ENCODE peak calls at places on chromosomes 13 and 19, in nine cellular contexts. S is thoracic aorta; C is SK-N-SH; Q is tibial artery; A is CD8-positive, alpha-beta T cell; B is psoas muscle; N is adrenal gland; G is H9; R is cardiac muscle cell. P is an unnamed sample.

GRCh38 chr13:107817652-107818287 is 397.6 kb downstream of the LIG4 start:
- DNase-seq in S (no peak), G (no peak), R (no peak), B (no peak), C (no peak), A (no peak), N (no peak), Q (no peak), P (no peak)

GRCh38 chr13:41700790-41701310 is 243.5 kb downstream of the RGCC start:
- DNase-seq in S (no peak), A (no peak), R (no peak), C (peak; percentile 9), N (peak; percentile 41), G (no peak), Q (no peak), B (no peak), P (peak; percentile 91)

GRCh38 chr13:114140909-114141255 is 8.5 kb upstream of the RASA3 start:
- DNase-seq in A (peak; percentile 68), B (no peak), Q (no peak), S (no peak), G (no peak), N (no peak), R (no peak), C (no peak), P (no peak)

GRCh38 chr13:41696163-41697003 is 239.0 kb downstream of the RGCC start:
- DNase-seq in C (no peak), Q (no peak), S (no peak), A (no peak), R (peak; percentile 6), G (no peak), N (no peak), B (no peak), P (peak; percentile 80)

GRCh38 chr19:17951151-17952040 is 15.5 kb upstream of the KCNN1 start:
- DNase-seq in R (peak; percentile 53), B (no peak), Q (no peak), S (no peak), A (no peak), G (peak; percentile 47), C (no peak), N (no peak), P (peak; percentile 10)

GRCh38 chr19:33683881-33684549 is 62.3 kb downstream of the CHST8 start:
- DNase-seq in B (no peak), Q (no peak), R (peak; percentile 92), G (peak; percentile 90), A (no peak), C (no peak), N (peak; percentile 61), S (no peak), P (peak; percentile 50)

GRCh38 chr13:68736961-68737360 is 1370.7 kb upstream of the ATXN8OS start:
- DNase-seq in N (no peak), A (no peak), Q (no peak), S (no peak), C (no peak), G (no peak), R (no peak), B (no peak), P (no peak)

GRCh38 chr13:20993661-20994440 is 67.5 kb downstream of the LATS2 start:
- DNase-seq in Q (no peak), N (no peak), A (no peak), S (no peak), R (no peak), C (no peak), B (no peak), G (no peak), P (no peak)

GRCh38 chr19:39144487-39145071 is 19.0 kb downstream of the PAK4 start:
- DNase-seq in B (no peak), Q (no peak), G (no peak), A (no peak), N (no peak), R (no peak), S (no peak), C (peak; percentile 80), P (no peak)

GRCh38 chr13:47976325-47976724 is 24.7 kb downstream of the SUCLA2 start:
- DNase-seq in Q (no peak), S (no peak), C (no peak), B (no peak), A (no peak), R (no peak), G (no peak), N (no peak), P (no peak)

GRCh38 chr19:40813182-40813581 is 14.2 kb downstream of the EGLN2 start:
- DNase-seq in S (no peak), Q (no peak), R (no peak), B (peak; percentile 54), N (no peak), C (no peak), A (no peak), G (no peak), P (no peak)

DNA sequence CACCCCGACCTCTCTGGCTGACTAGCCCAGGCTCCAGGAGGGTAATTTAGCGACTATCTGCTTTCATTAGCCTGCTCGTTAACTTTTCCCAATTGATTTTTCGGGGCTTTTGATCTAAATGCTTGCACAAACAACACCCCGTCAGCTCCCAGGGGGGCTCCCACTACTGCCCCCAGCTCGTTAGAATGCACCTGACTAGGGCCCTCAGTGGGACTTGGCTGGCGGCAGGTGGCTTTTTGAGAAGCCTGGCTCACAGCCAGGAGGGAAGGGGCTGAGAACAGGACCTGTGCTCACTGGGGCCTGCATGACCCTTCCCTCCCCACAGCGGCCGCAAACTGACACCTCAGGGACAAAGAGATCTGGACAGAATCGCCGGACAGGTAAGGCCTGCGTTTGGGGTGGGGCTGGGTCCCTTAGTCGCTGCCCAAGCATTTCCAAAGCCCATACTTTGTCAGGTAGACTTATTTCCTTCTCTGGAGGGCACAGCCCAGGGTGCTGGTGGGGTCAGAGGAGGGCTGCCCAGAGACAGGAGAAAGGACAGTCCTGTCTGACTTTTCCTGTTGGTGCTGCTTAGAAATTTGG is 7.6 kb upstream of the CD79A start:
- DNase-seq in Q (no peak), N (no peak), C (no peak), B (peak; percentile 33), A (no peak), G (no peak), S (no peak), R (no peak), P (no peak)
- H3K4me1 ChIP-seq in Q (no peaks in the 10 kb centered on the region), N (no peaks in the 10 kb centered on the region), C (peaks cover 8% of the 10 kb centered on the region), B (peaks cover 3% of the 10 kb centered on the region), A (peaks cover 88% of the 10 kb centered on the region), G (no peaks in the 10 kb centered on the region), S (no peaks in the 10 kb centered on the region), R (no peaks in the 10 kb centered on the region), P (peaks cover 38% of the 10 kb centered on the region)

DNA sequence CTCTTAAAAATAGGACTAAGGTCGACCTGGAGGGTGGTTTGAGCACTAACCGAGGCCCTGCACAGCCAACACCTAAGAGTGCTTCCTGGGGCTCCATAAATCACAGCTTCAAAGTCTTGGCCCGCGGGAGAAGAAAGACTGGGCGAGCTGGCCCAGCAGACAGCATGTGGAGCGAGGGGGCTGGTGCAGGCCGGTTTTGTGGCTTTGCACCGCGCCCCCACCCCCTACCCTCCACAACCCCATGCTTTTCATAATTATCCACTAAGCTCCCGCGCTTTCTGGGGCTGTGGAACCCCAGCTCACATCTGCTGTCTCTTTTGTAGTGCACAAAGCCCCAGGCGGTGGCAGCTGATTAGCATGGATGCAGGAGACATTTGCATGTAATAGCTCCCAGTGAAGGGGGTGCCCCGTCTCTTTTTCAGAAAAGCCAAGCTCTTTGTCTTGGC is 17.1 kb downstream of the CARM1 start:
- DNase-seq in R (peak; percentile 14), A (no peak), S (no peak), B (no peak), G (peak; percentile 71), C (peak; percentile 72), Q (no peak), N (no peak), P (no peak)
- H3K4me1 ChIP-seq in R (peaks cover 40% of the 10 kb centered on the region), A (no peaks in the 10 kb centered on the region), S (peaks cover 24% of the 10 kb centered on the region), B (peaks cover 71% of the 10 kb centered on the region), G (peaks cover 17% of the 10 kb centered on the region), C (peaks cover 9% of the 10 kb centered on the region), Q (no peaks in the 10 kb centered on the region), N (peaks cover 8% of the 10 kb centered on the region), P (peaks cover 9% of the 10 kb centered on the region)

GRCh38 chr13:102561933-102562332 is 34.9 kb upstream of the TPP2 start:
- DNase-seq in C (no peak), A (no peak), Q (no peak), N (no peak), R (no peak), B (no peak), G (no peak), S (no peak), P (no peak)

GRCh38 chr13:102567857-102568256 is 28.9 kb upstream of the TPP2 start:
- DNase-seq in S (no peak), C (no peak), R (peak; percentile 25), Q (no peak), G (no peak), B (no peak), A (no peak), N (no peak), P (no peak)

GRCh38 chr13:102566513-102566912 is 30.3 kb upstream of the TPP2 start:
- DNase-seq in Q (no peak), S (no peak), B (no peak), R (no peak), G (no peak), A (no peak), C (no peak), N (no peak), P (no peak)

GRCh38 chr13:102564564-102564963 is 32.2 kb upstream of the TPP2 start:
- DNase-seq in S (no peak), B (no peak), N (no peak), G (no peak), C (no peak), A (no peak), R (no peak), Q (no peak), P (no peak)

GRCh38 chr13:102563267-102563666 is 33.5 kb upstream of the TPP2 start:
- DNase-seq in R (no peak), C (no peak), S (no peak), N (no peak), B (no peak), A (no peak), Q (no peak), G (no peak), P (no peak)
- H3K4me1 ChIP-seq in R (no peaks in the 10 kb centered on the region), C (no peaks in the 10 kb centered on the region), S (no peaks in the 10 kb centered on the region), N (no peaks in the 10 kb centered on the region), B (no peaks in the 10 kb centered on the region), A (no peaks in the 10 kb centered on the region), Q (no peaks in the 10 kb centered on the region), G (no peaks in the 10 kb centered on the region), P (no peaks in the 10 kb centered on the region)

GRCh38 chr19:46863818-46864629 is 3.2 kb downstream of the ARHGAP35 start:
- DNase-seq in G (peak; percentile 66), R (peak; percentile 36), C (peak; percentile 47), B (no peak), Q (no peak), S (no peak), A (no peak), N (no peak), P (peak; percentile 87)

GRCh38 chr19:46860846-46861690 is at the start of gene ARHGAP35:
- DNase-seq in Q (peak; percentile 47), S (no peak), C (peak; percentile 92), B (peak; percentile 56), N (peak; percentile 35), A (peak; percentile 17), G (peak; percentile 82), R (no peak), P (peak; percentile 92)

GRCh38 chr19:46862974-46863632 is 2.3 kb downstream of the ARHGAP35 start:
- DNase-seq in S (no peak), B (no peak), Q (no peak), N (no peak), A (no peak), C (no peak), R (peak; percentile 8), G (no peak), P (peak; percentile 38)

GRCh38 chr19:46861691-46862503 is 1.1 kb downstream of the ARHGAP35 start:
- DNase-seq in A (no peak), G (no peak), N (peak; percentile 33), B (peak; percentile 56), S (no peak), Q (no peak), R (peak; percentile 63), C (no peak), P (peak; percentile 42)

GRCh38 chr19:46862504-46862835 is 1.7 kb downstream of the ARHGAP35 start:
- DNase-seq in Q (no peak), B (no peak), R (peak; percentile 39), N (no peak), G (no peak), S (no peak), A (no peak), C (no peak), P (peak; percentile 55)
- H3K4me1 ChIP-seq in Q (peaks cover 3% of the 10 kb centered on the region), B (peaks cover 62% of the 10 kb centered on the region), R (peaks cover 31% of the 10 kb centered on the region), N (peaks cover 45% of the 10 kb centered on the region), G (peaks cover 3% of the 10 kb centered on the region), S (peaks cover 61% of the 10 kb centered on the region), A (peaks cover 40% of the 10 kb centered on the region), C (peaks cover 13% of the 10 kb centered on the region), P (peaks cover 56% of the 10 kb centered on the region)